ENCODE peak calls at places on chromosomes 3 and 15, in five cellular contexts. K is endodermal cell, X is keratinocyte, W is Peyer's patch, Y is sigmoid colon. P is an unnamed sample.

GRCh38 chr3:36714343-36714742 is 50.0 kb downstream of the DCLK3 start:
- DNase-seq in K (no peak), X (no peak), W (no peak), Y (no peak), P (no peak)

GRCh38 chr3:14857506-14857905 is 38.7 kb downstream of the FGD5 start:
- DNase-seq in K (no peak), X (no peak), W (no peak), Y (no peak), P (no peak)

GRCh38 chr15:66016199-66016598 is 146.9 kb downstream of the RAB11A start:
- DNase-seq in K (no peak), X (no peak), W (no peak), Y (no peak), P (no peak)

GRCh38 chr3:34947849-34948248 is 691.5 kb upstream of the ARPP21 start:
- DNase-seq in K (no peak), X (no peak), W (no peak), Y (no peak), P (no peak)

GRCh38 chr3:184693011-184693975 is 18.6 kb downstream of the MAGEF1 start:
- DNase-seq in K (no peak), X (peak; percentile 66), W (no peak), Y (no peak), P (no peak)

GRCh38 chr15:56996746-56997470 is 78.5 kb downstream of the TCF12 start:
- DNase-seq in K (no peak), X (no peak), W (no peak), Y (no peak), P (no peak)

GRCh38 chr15:34055868-34056595 is 17.0 kb upstream of the AVEN start:
- DNase-seq in K (no peak), X (no peak), W (no peak), Y (no peak), P (no peak)

GRCh38 chr3:119636194-119636593 is 24.2 kb downstream of the POPDC2 start:
- DNase-seq in K (no peak), X (no peak), W (no peak), Y (no peak), P (no peak)

GRCh38 chr15:80856809-80857377 is 77.7 kb downstream of the CEMIP start:
- DNase-seq in K (peak; percentile 73), X (no peak), W (peak; percentile 68), Y (peak; percentile 82), P (peak; percentile 1)

GRCh38 chr15:50353251-50353998 is 1.6 kb downstream of the GABPB1 start:
- DNase-seq in K (no peak), X (peak; percentile 72), W (no peak), Y (no peak), P (peak; percentile 74)

GRCh38 chr3:23275814-23276213 is 72.7 kb downstream of the UBE2E2 start:
- DNase-seq in K (no peak), X (no peak), W (no peak), Y (no peak), P (no peak)

GRCh38 chr3:102573483-102574028 is 138.7 kb downstream of the ZPLD1 start:
- DNase-seq in K (no peak), X (no peak), W (no peak), Y (no peak), P (no peak)

GRCh38 chr3:128413003-128413370 is 53.7 kb downstream of the DNAJB8 start:
- DNase-seq in K (peak; percentile 77), X (no peak), W (no peak), Y (no peak), P (no peak)

GRCh38 chr3:132343018-132343612 is 25.9 kb downstream of the ACP3 start:
- DNase-seq in K (peak; percentile 74), X (peak; percentile 17), W (no peak), Y (no peak), P (no peak)

GRCh38 chr3:35946857-35947514 is 307.7 kb downstream of the ARPP21 start:
- DNase-seq in K (no peak), X (no peak), W (no peak), Y (no peak), P (no peak)

GRCh38 chr3:102580760-102581159 is 145.9 kb downstream of the ZPLD1 start:
- DNase-seq in K (no peak), X (no peak), W (no peak), Y (no peak), P (no peak)

GRCh38 chr3:10041034-10041433 is 14.8 kb downstream of the FANCD2 start:
- DNase-seq in K (no peak), X (no peak), W (no peak), Y (no peak), P (no peak)

GRCh38 chr3:133494469-133494868 is 79.0 kb upstream of the CDV3 start:
- DNase-seq in K (peak; percentile 89), X (no peak), W (no peak), Y (no peak), P (no peak)

GRCh38 chr15:41607033-41607432 is 48.0 kb downstream of the TYRO3 start:
- DNase-seq in K (no peak), X (no peak), W (no peak), Y (no peak), P (no peak)

GRCh38 chr3:113132571-113132996 is 78.8 kb upstream of the BOC start:
- DNase-seq in K (no peak), X (no peak), W (no peak), Y (no peak), P (no peak)

GRCh38 chr15:90142216-90143175 is 40.2 kb upstream of the IDH2 start:
- DNase-seq in K (no peak), X (no peak), W (no peak), Y (no peak), P (peak; percentile 67)

GRCh38 chr3:21017115-21017852 is 733.7 kb downstream of the ZNF385D start:
- DNase-seq in K (peak; percentile 86), X (no peak), W (no peak), Y (no peak), P (no peak)

GRCh38 chr3:33025648-33026178 is 71.2 kb downstream of the GLB1 start:
- DNase-seq in K (no peak), X (no peak), W (no peak), Y (no peak), P (no peak)

GRCh38 chr15:74497584-74497983 is 36.6 kb upstream of the UBL7 start:
- DNase-seq in K (no peak), X (peak; percentile 42), W (no peak), Y (no peak), P (no peak)

GRCh38 chr3:194369522-194370279 is at the start of gene LRRC15:
- DNase-seq in K (peak; percentile 90), X (no peak), W (no peak), Y (no peak), P (no peak)

GRCh38 chr15:34354286-34354685 is 11.2 kb downstream of the NUTM1 start:
- DNase-seq in K (no peak), X (no peak), W (no peak), Y (no peak), P (no peak)

GRCh38 chr3:183224581-183224980 is 28.5 kb upstream of the B3GNT5 start:
- DNase-seq in K (no peak), X (no peak), W (no peak), Y (no peak), P (peak; percentile 57)

GRCh38 chr15:88049509-88049908 is 207.0 kb downstream of the NTRK3 start:
- DNase-seq in K (no peak), X (no peak), W (no peak), Y (no peak), P (no peak)

GRCh38 chr15:45471151-45471550 is 51.4 kb downstream of the SLC30A4 start:
- DNase-seq in K (peak; percentile 63), X (no peak), W (no peak), Y (no peak), P (no peak)

GRCh38 chr3:60948488-60948887 is 302.8 kb downstream of the FHIT start:
- DNase-seq in K (no peak), X (no peak), W (no peak), Y (no peak), P (no peak)

GRCh38 chr3:54891540-54891897 is 36.3 kb downstream of the LRTM1 start:
- DNase-seq in K (peak; percentile 72), X (peak; percentile 92), W (peak; percentile 71), Y (peak; percentile 94), P (no peak)

DNA sequence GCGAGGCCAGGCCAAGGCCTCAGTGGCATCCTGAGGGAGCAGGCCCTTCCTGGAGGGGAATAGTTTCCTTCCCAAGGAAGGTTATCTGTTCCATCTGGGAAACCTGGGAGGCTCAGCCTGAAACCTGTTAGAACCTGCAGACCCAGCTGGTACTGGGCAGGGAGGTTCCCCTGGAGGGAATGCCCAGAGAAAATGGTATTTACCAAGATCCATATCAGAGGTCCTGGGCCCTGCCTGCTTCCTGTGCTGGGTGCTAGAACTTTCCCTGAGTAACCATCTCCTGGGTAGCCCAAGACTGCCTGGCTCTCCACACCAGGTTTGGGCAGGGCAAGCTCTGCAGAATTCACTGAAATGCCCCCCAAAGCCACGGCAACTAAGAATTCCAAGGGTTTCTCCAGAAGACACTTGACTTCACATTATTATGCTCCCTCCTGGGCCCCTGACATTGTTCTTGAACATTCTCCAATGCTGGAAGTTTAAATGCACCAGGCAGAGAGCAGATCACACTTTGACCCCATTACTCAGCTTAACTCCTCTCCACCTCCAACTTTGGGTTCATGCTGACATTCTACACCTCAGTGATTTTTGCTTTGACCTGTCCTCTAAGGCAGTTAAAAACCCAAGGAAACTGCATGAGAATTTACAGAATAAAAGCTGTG is 2.0 kb downstream of the CA12 start:
- DNase-seq in K (no peak), X (no peak), W (no peak), Y (no peak), P (no peak)
- H3K4me1 ChIP-seq in K (peaks cover 3% of the 10 kb centered on the region), X (peaks cover 51% of the 10 kb centered on the region), W (no peaks in the 10 kb centered on the region), Y (peaks cover 24% of the 10 kb centered on the region), P (no peaks in the 10 kb centered on the region)

DNA sequence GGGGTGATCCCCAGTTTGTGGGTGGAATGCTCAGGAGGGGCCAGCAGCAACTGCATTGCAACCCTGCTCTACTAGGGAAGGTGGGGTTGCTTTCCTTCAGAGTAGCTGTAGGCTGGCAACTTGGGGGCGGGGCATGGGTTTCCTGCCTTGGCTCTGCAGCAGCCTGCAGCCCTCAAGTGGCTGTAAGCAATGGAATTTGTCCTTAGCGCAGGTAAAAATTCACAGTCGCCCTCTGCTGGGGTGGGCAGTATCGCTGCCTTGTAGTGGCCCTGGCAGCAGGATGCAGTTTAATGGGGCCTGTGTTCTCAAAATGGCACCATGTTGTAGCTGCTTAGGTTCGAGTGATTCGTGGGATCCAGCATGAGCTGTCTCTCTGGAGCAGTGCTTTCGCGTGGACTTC is 29.8 kb downstream of the STT3B start:
- DNase-seq in K (peak; percentile 92), X (no peak), W (no peak), Y (no peak), P (peak; percentile 32)
- H3K4me1 ChIP-seq in K (peaks cover 27% of the 10 kb centered on the region), X (peaks cover 5% of the 10 kb centered on the region), W (no peaks in the 10 kb centered on the region), Y (peaks cover 31% of the 10 kb centered on the region), P (peaks cover 37% of the 10 kb centered on the region)

GRCh38 chr3:141307351-141308059 is 60.8 kb upstream of the ZBTB38 start:
- DNase-seq in K (no peak), X (no peak), W (no peak), Y (no peak), P (peak; percentile 43)
- H3K4me1 ChIP-seq in K (no peaks in the 10 kb centered on the region), X (peaks cover 28% of the 10 kb centered on the region), W (no peaks in the 10 kb centered on the region), Y (peaks cover 18% of the 10 kb centered on the region), P (peaks cover 62% of the 10 kb centered on the region)

GRCh38 chr15:59311245-59311644 is 61.4 kb downstream of the MYO1E start:
- DNase-seq in K (no peak), X (no peak), W (no peak), Y (no peak), P (no peak)

GRCh38 chr15:59313703-59314332 is 58.9 kb downstream of the MYO1E start:
- DNase-seq in K (peak; percentile 29), X (no peak), W (peak; percentile 85), Y (peak; percentile 80), P (no peak)

GRCh38 chr15:59317211-59317610 is 55.5 kb downstream of the MYO1E start:
- DNase-seq in K (no peak), X (no peak), W (no peak), Y (no peak), P (no peak)

GRCh38 chr15:59312199-59312598 is 60.5 kb downstream of the MYO1E start:
- DNase-seq in K (no peak), X (no peak), W (no peak), Y (no peak), P (no peak)

GRCh38 chr15:59315914-59316428 is 56.7 kb downstream of the MYO1E start:
- DNase-seq in K (no peak), X (no peak), W (no peak), Y (no peak), P (no peak)
- H3K4me1 ChIP-seq in K (peaks cover 6% of the 10 kb centered on the region), X (peaks cover 30% of the 10 kb centered on the region), W (no peaks in the 10 kb centered on the region), Y (peaks cover 30% of the 10 kb centered on the region), P (no peaks in the 10 kb centered on the region)